ENCODE peak calls at places on chromosome 13, in four cellular contexts. X is CD8-positive, alpha-beta T cell; C is uterus; A is right lobe of liver. O is an unnamed sample. For H3K36me3, the result is how much of the 10 kb centered on the place peaks cover.

GRCh38 chr13:99760456-99760855 is 211.1 kb downstream of the ZIC5 start:
- DNase-seq in X (no peak), C (no peak), A (no peak), O (no peak)

GRCh38 chr13:75830842-75831241 is 194.7 kb downstream of the LMO7 start:
- DNase-seq in X (no peak), C (no peak), A (no peak), O (no peak)

GRCh38 chr13:97385146-97385545 is 48.8 kb upstream of the RAP2A start:
- DNase-seq in X (no peak), C (no peak), A (no peak), O (no peak)

GRCh38 chr13:42047561-42048322 is 706 bp upstream of the DGKH start:
- DNase-seq in X (peak), C (peak), A (peak), O (no peak)

GRCh38 chr13:86000546-86000945 is 201.3 kb upstream of the SLITRK6 start:
- DNase-seq in X (no peak), C (no peak), A (no peak), O (no peak)

GRCh38 chr13:61884830-61885229 is 469.2 kb upstream of the PCDH20 start:
- DNase-seq in X (no peak), C (no peak), A (no peak), O (no peak)

GRCh38 chr13:79647518-79647917 is 166.6 kb downstream of the NDFIP2 start:
- DNase-seq in X (no peak), C (no peak), A (no peak), O (no peak)

GRCh38 chr13:21015284-21015683 is 46.1 kb downstream of the LATS2 start:
- DNase-seq in X (no peak), C (no peak), A (no peak), O (no peak)

GRCh38 chr13:30615851-30616311 is 1.8 kb upstream of the USPL1 start:
- DNase-seq in X (no peak), C (no peak), A (no peak), O (no peak)

GRCh38 chr13:77729502-77730221 is 32.2 kb downstream of the SLAIN1 start:
- DNase-seq in X (no peak), C (no peak), A (no peak), O (no peak)

GRCh38 chr13:105442941-105443340 is 1092.5 kb downstream of the EFNB2 start:
- DNase-seq in X (no peak), C (no peak), A (no peak), O (peak)

DNA sequence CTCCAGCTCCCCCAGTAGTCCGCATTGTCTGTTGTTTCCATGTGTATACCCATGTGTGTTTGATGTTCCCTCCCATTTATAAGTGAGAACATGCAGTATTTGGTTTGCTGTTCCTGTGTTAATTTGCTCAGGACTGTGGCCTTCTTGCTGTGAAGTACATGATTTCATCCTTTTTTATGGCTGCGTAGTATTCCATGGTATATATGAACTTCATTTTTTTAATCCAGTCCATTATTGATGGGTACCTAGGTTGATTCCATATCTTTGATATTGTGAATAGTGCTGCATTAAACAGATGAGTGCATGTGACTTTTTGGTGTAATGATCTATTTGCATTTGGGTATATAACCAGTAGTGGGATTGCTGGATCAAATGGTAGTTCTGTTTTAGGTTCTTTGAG is 175.2 kb downstream of the PDS5B start:
- DNase-seq in X (no peak), C (no peak), A (no peak), O (no peak)
- H3K36me3 ChIP-seq in X (under half), C (under half), A (under half), O (under half)

GRCh38 chr13:110683203-110683883 is 22.6 kb downstream of the CARS2 start:
- DNase-seq in X (no peak), C (no peak), A (no peak), O (no peak)

GRCh38 chr13:110684388-110685056 is 21.4 kb downstream of the CARS2 start:
- DNase-seq in X (no peak), C (no peak), A (peak), O (no peak)

GRCh38 chr13:110683921-110684320 is 22.0 kb downstream of the CARS2 start:
- DNase-seq in X (no peak), C (no peak), A (peak), O (no peak)

GRCh38 chr13:110681868-110682550 is 23.9 kb downstream of the CARS2 start:
- DNase-seq in X (no peak), C (no peak), A (no peak), O (no peak)

GRCh38 chr13:110682746-110683145 is 23.2 kb downstream of the CARS2 start:
- DNase-seq in X (no peak), C (no peak), A (no peak), O (no peak)
- H3K36me3 ChIP-seq in X (under half), C (under half), A (under half), O (under half)

GRCh38 chr13:113607477-113608245 is 23.1 kb downstream of the TFDP1 start:
- DNase-seq in X (no peak), C (no peak), A (peak), O (no peak)

GRCh38 chr13:113607056-113607455 is 22.5 kb downstream of the TFDP1 start:
- DNase-seq in X (no peak), C (no peak), A (no peak), O (no peak)

GRCh38 chr13:113605866-113606438 is 21.4 kb downstream of the TFDP1 start:
- DNase-seq in X (no peak), C (no peak), A (no peak), O (no peak)

GRCh38 chr13:113604186-113604585 is 19.6 kb downstream of the TFDP1 start:
- DNase-seq in X (no peak), C (no peak), A (no peak), O (no peak)

GRCh38 chr13:113605461-113605860 is 20.9 kb downstream of the TFDP1 start:
- DNase-seq in X (no peak), C (no peak), A (no peak), O (no peak)
- H3K36me3 ChIP-seq in X (under half), C (under half), A (under half), O (under half)

DNA sequence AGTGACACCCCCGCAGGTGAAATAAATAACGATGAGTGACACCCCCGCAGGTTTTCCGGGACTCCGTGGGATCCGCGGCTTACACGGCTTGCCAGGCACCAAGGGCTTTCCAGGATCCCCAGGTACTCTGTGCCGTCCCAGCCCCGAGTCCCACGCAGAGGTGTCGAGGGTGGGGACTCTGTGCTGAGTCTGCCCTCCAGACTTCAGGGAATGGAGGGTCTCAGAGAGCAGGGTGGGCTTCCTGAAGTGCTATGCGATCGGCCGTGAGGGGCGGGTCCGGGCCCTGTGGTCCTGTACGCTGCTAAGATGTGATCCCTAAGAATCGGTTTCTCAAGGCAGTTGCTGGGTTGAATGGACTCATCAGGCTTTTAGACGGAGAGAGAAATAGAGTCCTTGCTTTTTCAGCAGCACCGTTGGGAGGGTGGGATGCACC is 68.3 kb downstream of the RAB20 start:
- DNase-seq in X (no peak), C (no peak), A (no peak), O (no peak)
- H3K36me3 ChIP-seq in X (under half), C (under half), A (under half), O (under half)

DNA sequence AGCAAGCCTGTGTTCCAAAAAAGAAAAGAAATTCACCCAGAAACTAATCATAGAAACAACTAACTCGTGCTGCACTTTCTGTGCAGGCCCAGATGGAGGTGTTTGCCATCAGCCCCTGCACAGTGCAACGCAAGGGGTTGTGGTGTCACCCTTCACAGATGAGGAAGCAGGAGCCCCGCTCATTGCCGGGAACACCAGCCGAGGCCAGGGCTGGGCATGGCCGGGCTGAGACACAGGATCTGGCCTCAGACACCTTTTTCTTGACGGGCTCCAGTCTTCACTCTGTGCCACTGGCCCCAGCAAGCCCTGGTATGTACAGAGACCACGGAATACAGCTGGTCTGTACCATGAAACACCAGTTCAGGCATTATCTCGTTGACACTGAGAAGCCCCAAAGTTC is 43.1 kb downstream of the CUL4A start:
- DNase-seq in X (no peak), C (no peak), A (no peak), O (no peak)
- H3K36me3 ChIP-seq in X (half or more), C (under half), A (under half), O (under half)

GRCh38 chr13:24043590-24044350 is 116.8 kb upstream of the SPATA13 start:
- DNase-seq in X (no peak), C (no peak), A (no peak), O (no peak)

GRCh38 chr13:24041822-24042221 is 118.7 kb upstream of the SPATA13 start:
- DNase-seq in X (no peak), C (no peak), A (no peak), O (no peak)

GRCh38 chr13:24045456-24045996 is 115.0 kb upstream of the SPATA13 start:
- DNase-seq in X (no peak), C (no peak), A (no peak), O (no peak)

GRCh38 chr13:24040835-24041234 is 119.7 kb upstream of the SPATA13 start:
- DNase-seq in X (no peak), C (no peak), A (no peak), O (no peak)

DNA sequence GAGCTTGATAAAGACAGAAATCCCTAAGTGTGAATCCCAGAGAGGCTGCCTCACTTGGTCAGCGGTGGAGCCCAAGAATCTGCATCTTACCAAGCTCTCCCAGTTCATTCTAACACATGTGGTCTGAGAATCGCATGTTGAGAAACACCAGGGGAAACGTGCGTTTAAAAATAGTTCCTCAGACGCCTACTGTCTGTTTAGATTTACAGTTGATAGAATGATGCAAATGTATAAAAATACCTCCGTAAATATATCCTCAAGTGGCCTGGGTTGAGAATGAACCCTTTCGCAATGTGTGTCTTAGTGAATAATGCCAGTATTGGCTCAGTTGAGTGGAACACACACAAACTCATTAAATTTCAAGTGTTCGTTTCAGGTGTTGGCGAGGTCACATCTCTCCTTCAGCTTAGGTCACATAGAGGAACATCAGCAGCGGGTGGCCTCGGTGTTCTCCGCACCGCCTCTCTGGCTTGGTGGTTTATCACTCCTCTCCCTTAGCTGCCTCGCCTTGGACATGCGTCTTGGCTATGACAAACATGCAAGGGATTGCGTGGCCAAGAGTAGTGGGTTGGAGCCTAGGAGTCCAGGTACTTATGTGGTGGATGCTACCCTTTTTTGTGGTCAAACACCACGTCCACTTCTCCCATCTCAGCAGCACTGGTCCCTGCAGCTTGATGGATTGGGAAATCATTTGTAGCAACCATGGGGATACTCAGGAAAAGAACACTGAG is 117.6 kb upstream of the SPATA13 start:
- DNase-seq in X (no peak), C (no peak), A (no peak), O (no peak)
- H3K36me3 ChIP-seq in X (under half), C (under half), A (under half), O (under half)